ENCODE peak calls at places on chromosomes 3 and 15, in eight cellular contexts. X, B, W, R, T, O, G and K are unnamed samples.

GRCh38 chr3:9028134-9028533 is 64.9 kb upstream of the RAD18 start:
- DNase-seq in X (no peak), B (no peak), W (no peak), R (no peak), T (peak), O (no peak), G (peak), K (peak)

GRCh38 chr15:66936115-66936863 is 129.1 kb upstream of the SMAD3 start:
- DNase-seq in X (peak), B (no peak), W (no peak), R (no peak), T (peak), O (no peak), G (peak), K (peak)

GRCh38 chr3:106206613-106207012 is 337.8 kb upstream of the CBLB start:
- DNase-seq in X (no peak), B (no peak), W (no peak), R (no peak), T (no peak), O (no peak), G (peak), K (no peak)

GRCh38 chr15:36658321-36658720 is 78.9 kb downstream of the CDIN1 start:
- DNase-seq in X (peak), B (peak), W (no peak), R (no peak), T (no peak), O (no peak), G (peak), K (peak)

GRCh38 chr3:30511524-30512278 is 94.7 kb upstream of the TGFBR2 start:
- DNase-seq in X (peak), B (peak), W (no peak), R (peak), T (no peak), O (no peak), G (peak), K (peak)

GRCh38 chr3:52783211-52783555 is 5.8 kb downstream of the ITIH1 start:
- DNase-seq in X (no peak), B (no peak), W (no peak), R (no peak), T (no peak), O (no peak), G (no peak), K (peak)

GRCh38 chr15:68278345-68279217 is 1.0 kb downstream of the FEM1B start:
- DNase-seq in X (no peak), B (peak), W (no peak), R (no peak), T (no peak), O (no peak), G (peak), K (peak)

GRCh38 chr3:46372492-46373359 is 2.0 kb downstream of the CCR5 start:
- DNase-seq in X (no peak), B (peak), W (no peak), R (no peak), T (no peak), O (peak), G (peak), K (peak)

GRCh38 chr15:72902245-72902928 is 118.8 kb upstream of the ADPGK start:
- DNase-seq in X (no peak), B (no peak), W (no peak), R (no peak), T (peak), O (no peak), G (peak), K (peak)

GRCh38 chr3:100335137-100335833 is 728 bp downstream of the NIT2 start:
- DNase-seq in X (no peak), B (peak), W (peak), R (no peak), T (no peak), O (peak), G (peak), K (no peak)

GRCh38 chr3:100331660-100332059 is 2.9 kb upstream of the NIT2 start:
- DNase-seq in X (no peak), B (no peak), W (no peak), R (no peak), T (no peak), O (no peak), G (no peak), K (no peak)

GRCh38 chr3:100333051-100333450 is 1.5 kb upstream of the NIT2 start:
- DNase-seq in X (no peak), B (no peak), W (no peak), R (no peak), T (no peak), O (no peak), G (no peak), K (no peak)

GRCh38 chr3:100333970-100334339 is 602 bp upstream of the NIT2 start:
- DNase-seq in X (no peak), B (no peak), W (no peak), R (no peak), T (no peak), O (no peak), G (no peak), K (no peak)

GRCh38 chr3:100334340-100335136 is at the start of gene NIT2:
- DNase-seq in X (peak), B (peak), W (peak), R (no peak), T (peak), O (peak), G (peak), K (peak)
- TF ChIP-seq CTCF in X (no peak), B (no peak), W (no peak), R (no peak), T (no peak), O (no peak), G (no peak), K (no peak)

GRCh38 chr15:47806008-47806407 is 88.7 kb downstream of the SEMA6D start:
- DNase-seq in X (no peak), B (no peak), W (no peak), R (no peak), T (no peak), O (no peak), G (no peak), K (no peak)

GRCh38 chr15:47812436-47813109 is 95.3 kb downstream of the SEMA6D start:
- DNase-seq in X (no peak), B (peak), W (no peak), R (peak), T (no peak), O (no peak), G (peak), K (no peak)

GRCh38 chr15:47813985-47814384 is 96.7 kb downstream of the SEMA6D start:
- DNase-seq in X (no peak), B (no peak), W (no peak), R (no peak), T (no peak), O (no peak), G (no peak), K (no peak)

DNA sequence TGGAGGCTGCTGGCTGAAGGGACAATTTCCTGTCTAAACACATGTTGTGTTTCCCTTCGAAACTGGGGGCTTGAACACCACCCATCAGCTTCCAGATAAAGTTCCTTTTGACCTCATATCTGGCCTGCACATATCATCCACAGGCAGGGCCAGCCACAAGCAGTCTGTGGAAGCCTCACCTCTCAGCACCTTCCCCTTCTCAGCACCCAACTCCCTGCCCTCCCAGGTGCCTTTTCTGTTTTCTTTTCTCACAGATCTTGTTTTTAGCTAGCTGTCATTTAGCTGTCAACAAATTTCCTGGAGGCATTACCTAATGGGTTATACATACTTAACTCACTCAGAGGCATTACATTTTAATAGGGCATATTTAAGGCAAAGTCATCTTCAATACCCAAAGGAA is 93.9 kb downstream of the SEMA6D start:
- DNase-seq in X (no peak), B (no peak), W (no peak), R (no peak), T (no peak), O (no peak), G (no peak), K (no peak)
- TF ChIP-seq CTCF in X (no peak), B (no peak), W (no peak), R (no peak), T (no peak), O (no peak), G (no peak), K (no peak)

DNA sequence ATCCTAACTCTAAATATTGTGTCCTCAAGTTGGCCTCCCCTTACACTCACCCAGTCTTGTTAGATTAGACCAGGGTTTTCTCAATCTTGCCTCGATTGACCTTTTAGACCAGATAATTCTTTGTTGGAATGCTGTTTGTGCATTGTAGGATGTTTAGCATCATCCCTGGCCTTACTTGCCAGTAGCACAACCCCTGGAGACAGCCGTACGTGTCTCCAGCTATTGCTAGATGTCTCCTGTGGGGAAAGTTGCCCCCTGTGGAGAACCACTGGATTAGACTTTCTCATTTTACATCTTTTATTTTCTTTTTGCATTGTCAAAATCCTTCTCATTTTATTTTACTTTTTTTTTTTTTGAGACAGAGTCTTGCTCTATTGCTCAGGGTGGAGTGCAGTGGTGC is 2.2 kb downstream of the WDR6 start:
- DNase-seq in X (no peak), B (no peak), W (no peak), R (no peak), T (no peak), O (no peak), G (no peak), K (no peak)
- TF ChIP-seq CTCF in X (no peak), B (no peak), W (no peak), R (no peak), T (no peak), O (no peak), G (no peak), K (no peak)

GRCh38 chr3:66199089-66199473 is 21.7 kb upstream of the SLC25A26 start:
- DNase-seq in X (no peak), B (no peak), W (no peak), R (no peak), T (no peak), O (no peak), G (no peak), K (no peak)

GRCh38 chr3:66195347-66195783 is 25.4 kb upstream of the SLC25A26 start:
- DNase-seq in X (peak), B (peak), W (peak), R (no peak), T (peak), O (peak), G (peak), K (peak)

GRCh38 chr3:66198437-66199088 is 22.2 kb upstream of the SLC25A26 start:
- DNase-seq in X (no peak), B (no peak), W (no peak), R (no peak), T (no peak), O (no peak), G (no peak), K (no peak)

GRCh38 chr3:66200147-66200546 is 20.7 kb upstream of the SLC25A26 start:
- DNase-seq in X (no peak), B (no peak), W (no peak), R (no peak), T (no peak), O (peak), G (no peak), K (no peak)

GRCh38 chr3:66196633-66197032 is 24.2 kb upstream of the SLC25A26 start:
- DNase-seq in X (no peak), B (no peak), W (no peak), R (no peak), T (no peak), O (no peak), G (peak), K (peak)
- TF ChIP-seq CTCF in X (peak), B (peak), W (no peak), R (no peak), T (peak), O (peak), G (no peak), K (peak)

GRCh38 chr3:108079877-108080276 is 11.0 kb downstream of the CD47 start:
- DNase-seq in X (no peak), B (no peak), W (no peak), R (no peak), T (no peak), O (no peak), G (no peak), K (no peak)
- TF ChIP-seq CTCF in X (no peak), B (no peak), W (no peak), R (no peak), T (no peak), O (no peak), G (no peak), K (no peak)

GRCh38 chr15:79431636-79432344 is at the start of gene MINAR1:
- DNase-seq in X (peak), B (peak), W (peak), R (no peak), T (no peak), O (peak), G (peak), K (peak)
- TF ChIP-seq CTCF in X (peak), B (no peak), W (no peak), R (peak), T (no peak), O (peak), G (no peak), K (no peak)

GRCh38 chr3:66748175-66748876 is 247.5 kb upstream of the LRIG1 start:
- DNase-seq in X (peak), B (no peak), W (no peak), R (no peak), T (no peak), O (no peak), G (peak), K (peak)
- TF ChIP-seq CTCF in X (no peak), B (no peak), W (no peak), R (no peak), T (no peak), O (no peak), G (no peak), K (no peak)

GRCh38 chr3:151423091-151423490 is 37.8 kb downstream of the IGSF10 start:
- DNase-seq in X (no peak), B (no peak), W (no peak), R (no peak), T (no peak), O (no peak), G (no peak), K (no peak)

GRCh38 chr3:151425640-151426336 is 35.1 kb downstream of the IGSF10 start:
- DNase-seq in X (no peak), B (no peak), W (no peak), R (no peak), T (no peak), O (peak), G (no peak), K (no peak)

GRCh38 chr3:151419806-151420205 is 35.3 kb upstream of the P2RY12 start:
- DNase-seq in X (no peak), B (no peak), W (no peak), R (no peak), T (no peak), O (no peak), G (no peak), K (no peak)

GRCh38 chr3:151426337-151426648 is 34.6 kb downstream of the IGSF10 start:
- DNase-seq in X (no peak), B (no peak), W (no peak), R (no peak), T (no peak), O (no peak), G (no peak), K (no peak)

DNA sequence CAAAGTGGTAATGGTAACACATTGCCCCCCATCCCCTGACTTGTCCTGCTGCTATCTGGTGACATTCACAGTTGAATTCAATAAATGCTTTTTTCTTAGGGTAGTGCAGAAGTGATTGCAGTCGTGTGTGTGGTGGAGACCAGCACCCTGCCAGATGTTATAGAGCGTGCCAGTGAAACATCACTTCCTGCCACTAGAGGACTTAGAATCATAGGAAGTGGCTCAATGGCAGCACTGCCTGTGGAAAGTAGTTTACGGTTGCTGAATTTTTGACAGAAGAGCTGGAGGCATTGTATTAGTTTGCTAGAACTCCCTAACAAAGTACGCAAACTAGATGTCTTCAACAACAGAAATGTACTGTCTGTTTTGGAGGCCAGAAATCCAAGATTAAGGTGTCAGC is 37.4 kb upstream of the P2RY12 start:
- DNase-seq in X (no peak), B (no peak), W (no peak), R (no peak), T (no peak), O (peak), G (no peak), K (no peak)
- TF ChIP-seq CTCF in X (no peak), B (no peak), W (no peak), R (no peak), T (no peak), O (peak), G (no peak), K (no peak)

GRCh38 chr3:111577798-111578685 is 17.1 kb downstream of the ZBED2 start:
- DNase-seq in X (peak), B (peak), W (peak), R (peak), T (no peak), O (peak), G (peak), K (peak)
- TF ChIP-seq CTCF in X (peak), B (peak), W (no peak), R (peak), T (no peak), O (peak), G (peak), K (peak)